ENCODE peak calls at places on chromosomes 11 and 22, in five cellular contexts. Y, J, G, O and Q are unnamed samples.
A peak's percentile ranks its signal among the peaks of the same experiment; 100 is the strongest.

GRCh38 chr11:9974375-9974774 is 310.5 kb downstream of the SWAP70 start:
- DNase-seq in J (no peak), O (no peak), G (no peak), Y (no peak), Q (no peak)

GRCh38 chr11:106399075-106399500 is 321.6 kb downstream of the AASDHPPT start:
- DNase-seq in J (no peak), Y (no peak), O (no peak), G (peak; percentile 6), Q (no peak)

GRCh38 chr22:32204211-32204855 is 540 bp downstream of the RFPL2 start:
- DNase-seq in Y (no peak), O (peak; percentile 9), G (peak; percentile 60), J (no peak), Q (peak; percentile 55)

GRCh38 chr11:108394744-108395284 is 72.5 kb downstream of the C11orf65 start:
- DNase-seq in O (no peak), Y (no peak), G (no peak), J (no peak), Q (no peak)

GRCh38 chr11:118980191-118980881 is 8.8 kb downstream of the FOXR1 start:
- DNase-seq in O (no peak), Y (no peak), G (no peak), J (peak; percentile 85), Q (no peak)

GRCh38 chr11:2422461-2423156 is 21.7 kb downstream of the TRPM5 start:
- DNase-seq in O (no peak), Y (no peak), G (no peak), J (no peak), Q (no peak)

GRCh38 chr11:58513747-58514367 is 6.0 kb upstream of the OR5B21 start:
- DNase-seq in J (peak; percentile 26), G (peak; percentile 29), O (peak; percentile 51), Y (no peak), Q (peak; percentile 54)

GRCh38 chr22:19597399-19597735 is 73.2 kb upstream of the CLDN5 start:
- DNase-seq in J (no peak), O (peak; percentile 32), Y (no peak), G (no peak), Q (peak; percentile 11)

GRCh38 chr11:101706541-101706940 is 122.7 kb upstream of the TRPC6 start:
- DNase-seq in J (no peak), O (no peak), G (no peak), Y (no peak), Q (no peak)

GRCh38 chr22:48827904-48828555 is 999.6 kb downstream of the BRD1 start:
- DNase-seq in G (no peak), J (no peak), O (no peak), Y (no peak), Q (no peak)

GRCh38 chr22:48782817-48783511 is 1044.7 kb downstream of the BRD1 start:
- DNase-seq in G (peak; percentile 53), O (no peak), J (peak; percentile 24), Y (no peak), Q (no peak)

GRCh38 chr11:19444231-19444630 is 203.5 kb upstream of the E2F8 start:
- DNase-seq in J (no peak), G (no peak), O (no peak), Y (no peak), Q (no peak)

GRCh38 chr11:66340596-66341501 is 4.1 kb downstream of the BRMS1 start:
- DNase-seq in O (no peak), G (peak; percentile 1), Y (no peak), J (no peak), Q (no peak)

GRCh38 chr11:113447621-113448310 is 27.4 kb downstream of the DRD2 start:
- DNase-seq in O (no peak), G (peak; percentile 40), Y (no peak), J (no peak), Q (no peak)

GRCh38 chr11:59097113-59097708 is 9.8 kb upstream of the FAM111B start:
- DNase-seq in G (peak; percentile 34), J (peak; percentile 16), Y (no peak), O (peak; percentile 60), Q (no peak)

DNA sequence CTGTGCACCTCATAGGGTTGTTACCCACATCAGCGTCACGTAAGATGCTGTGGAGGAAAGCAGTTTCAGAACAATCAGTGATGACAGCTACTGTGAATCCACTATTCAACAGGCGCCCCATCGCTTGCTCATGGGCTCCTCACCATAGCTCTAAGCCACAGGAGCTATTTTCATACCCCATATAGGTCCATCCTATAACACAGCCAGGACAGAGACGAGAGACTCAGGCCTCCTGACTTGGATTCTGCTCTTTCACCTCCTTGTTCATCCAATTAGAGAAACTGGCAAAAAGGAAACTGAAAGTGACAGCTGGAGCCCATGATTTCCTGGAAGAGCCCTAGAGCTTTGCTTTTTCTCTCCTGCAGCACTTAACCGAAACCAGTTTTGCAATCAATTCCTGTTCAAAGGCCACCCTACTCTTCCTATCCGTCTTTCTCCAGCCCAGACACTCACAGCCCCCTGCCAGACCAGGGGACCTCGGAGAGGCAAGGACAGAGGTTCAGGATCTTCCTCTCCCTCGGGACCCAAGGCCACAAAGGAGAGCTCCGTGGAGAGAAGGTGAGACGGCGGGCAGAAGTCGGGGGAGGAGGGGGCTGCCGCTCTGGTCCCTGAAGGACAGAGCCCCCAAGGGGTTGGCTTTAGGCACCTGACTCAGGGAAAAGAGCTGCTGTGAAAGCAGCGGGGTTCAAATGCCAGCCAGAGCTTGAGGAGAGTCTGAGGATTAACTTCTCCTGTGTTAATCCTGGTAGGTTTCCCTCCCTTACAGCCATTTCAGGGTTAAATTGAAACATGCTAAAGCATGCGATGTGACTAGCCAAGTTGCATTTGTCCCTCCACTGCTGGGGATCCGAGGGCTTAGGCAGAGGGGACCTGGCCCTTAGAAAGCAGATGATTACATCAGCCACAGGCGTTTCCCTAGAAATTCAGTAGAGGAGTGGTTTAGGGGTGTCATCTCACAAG is at the start of gene APOL6:
- DNase-seq in O (peak; percentile 76), G (no peak), Y (peak; percentile 65), J (no peak), Q (no peak)
- TF ChIP-seq FOXM1 in O (no peak), G (no peak), Y (no peak), J (no peak), Q (no peak)

DNA sequence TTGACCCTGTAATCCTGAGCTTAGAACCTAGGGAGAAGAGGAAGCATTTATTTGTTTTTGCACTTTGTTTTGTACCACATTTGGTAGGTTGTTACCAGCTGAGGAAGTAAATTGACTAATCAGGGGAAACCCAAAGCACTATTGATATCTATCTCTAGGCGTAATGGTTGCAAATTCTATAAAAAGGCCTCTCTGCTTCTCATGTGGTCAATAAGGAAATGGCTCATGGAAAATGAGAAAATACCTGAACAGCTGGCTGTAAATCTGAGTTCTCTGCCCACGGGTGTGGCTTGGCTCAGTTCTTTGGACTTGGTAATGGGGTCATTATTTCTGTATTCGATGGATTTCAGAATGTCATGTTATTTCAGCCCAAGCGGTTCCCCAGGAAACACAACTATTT is 42.4 kb downstream of the BARX2 start:
- DNase-seq in J (no peak), G (no peak), O (no peak), Y (peak; percentile 62), Q (no peak)
- TF ChIP-seq FOXM1 in J (no peak), G (no peak), O (no peak), Y (peak; percentile 72), Q (no peak)

GRCh38 chr11:121553806-121554205 is 101.0 kb upstream of the SORL1-AS1 start:
- DNase-seq in J (no peak), O (peak; percentile 91), G (no peak), Y (no peak), Q (no peak)
- TF ChIP-seq FOXM1 in J (no peak), O (no peak), G (no peak), Y (no peak), Q (no peak)

GRCh38 chr22:43098356-43098755 is 9.2 kb upstream of the TTLL1 start:
- DNase-seq in O (no peak), Y (no peak), G (no peak), J (no peak), Q (no peak)
- TF ChIP-seq FOXM1 in O (no peak), Y (no peak), G (no peak), J (no peak), Q (no peak)

GRCh38 chr11:126212089-126212660 is 593 bp downstream of the FAM118B start:
- DNase-seq in J (peak; percentile 40), O (no peak), G (no peak), Y (no peak), Q (no peak)

GRCh38 chr11:126211236-126212088 is at the start of the genes FAM118B and RPUSD4:
- DNase-seq in J (peak; percentile 99), Y (peak; percentile 87), O (peak; percentile 90), G (peak; percentile 99), Q (peak; percentile 100)

GRCh38 chr11:126210871-126211235 is 597 bp downstream of the RPUSD4 start:
- DNase-seq in G (peak; percentile 24), J (no peak), O (no peak), Y (no peak), Q (no peak)

GRCh38 chr11:126216526-126217305 is 5.1 kb downstream of the FAM118B start:
- DNase-seq in O (no peak), G (no peak), Y (no peak), J (no peak), Q (no peak)

DNA sequence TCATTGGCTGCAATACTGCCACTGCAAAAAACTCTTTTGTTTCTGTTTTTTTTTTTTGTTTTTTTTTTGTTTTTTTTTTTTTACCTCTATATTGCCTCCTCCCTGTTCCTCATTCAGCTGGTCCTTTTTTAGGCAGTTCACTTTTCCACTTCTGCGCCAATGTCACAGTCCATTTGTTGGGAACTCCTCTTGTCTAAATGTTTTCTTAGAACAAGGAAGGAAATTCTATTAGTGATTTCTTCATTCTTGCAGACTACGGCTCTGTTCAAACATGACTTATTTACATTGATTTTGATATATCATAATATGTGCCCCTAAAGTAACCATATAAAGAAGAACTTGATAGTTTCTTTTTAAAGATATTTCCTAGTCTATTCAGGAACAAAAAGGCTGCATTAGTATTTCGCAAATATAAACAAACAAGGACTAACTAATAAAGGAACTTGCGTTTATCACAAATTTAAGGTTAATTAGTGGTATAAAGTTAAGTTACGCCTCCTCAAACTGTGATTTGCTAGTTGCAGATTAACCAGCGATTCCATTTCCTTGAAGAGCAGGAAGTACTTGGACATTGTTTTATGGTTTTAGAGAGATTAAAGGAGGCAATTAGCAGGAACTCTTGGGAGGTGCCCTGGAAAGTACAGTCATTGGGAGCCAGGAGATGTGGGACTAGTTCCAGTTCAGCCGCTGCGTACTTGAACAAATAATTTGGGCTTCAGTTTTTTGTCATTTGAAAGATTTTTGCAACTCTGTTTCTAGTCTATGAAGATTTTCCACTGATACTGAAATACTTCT is 3.1 kb downstream of the FAM118B start:
- DNase-seq in J (no peak), Y (no peak), O (no peak), G (no peak), Q (no peak)
- TF ChIP-seq FOXM1 in J (no peak), Y (no peak), O (no peak), G (no peak), Q (no peak)

DNA sequence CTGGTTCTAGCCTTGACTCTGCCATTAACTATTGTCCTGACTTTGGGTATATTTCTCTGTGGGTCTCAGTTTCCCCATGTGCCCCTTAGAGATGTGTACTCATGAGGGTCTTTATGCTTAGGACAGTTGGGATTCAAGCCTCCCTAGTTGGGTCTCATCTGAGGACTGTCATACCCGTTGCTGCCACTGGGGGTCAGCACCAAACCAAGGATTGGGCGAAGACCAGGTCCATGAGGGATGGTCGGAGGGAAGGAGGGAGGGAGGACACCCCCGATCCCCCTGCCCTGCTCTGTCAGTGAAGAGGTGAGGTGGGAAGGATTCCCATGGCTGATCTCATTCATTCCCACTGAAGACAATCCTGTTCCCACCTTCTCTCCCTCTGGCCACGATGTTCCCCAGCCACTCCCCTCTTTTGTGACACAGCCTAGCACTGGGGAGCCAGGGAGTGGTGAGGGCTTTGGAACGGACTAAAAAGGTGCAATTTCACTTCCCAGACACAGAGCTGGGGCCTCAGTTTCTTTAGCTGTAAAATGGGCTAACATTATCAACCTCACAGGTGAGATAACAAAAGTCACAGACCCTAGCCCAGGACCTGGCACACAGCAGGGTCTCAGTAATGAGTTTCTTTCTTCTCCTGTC is 12.4 kb upstream of the KLHL35 start:
- DNase-seq in Y (peak; percentile 19), G (peak; percentile 92), J (peak; percentile 86), O (peak; percentile 56), Q (peak; percentile 83)
- TF ChIP-seq FOXM1 in Y (no peak), G (no peak), J (no peak), O (no peak), Q (no peak)

GRCh38 chr11:121291896-121292502 is 572 bp upstream of the SC5D start:
- DNase-seq in G (peak; percentile 3), J (no peak), Y (peak; percentile 51), O (no peak), Q (no peak)
- TF ChIP-seq FOXM1 in G (no peak), J (no peak), Y (no peak), O (no peak), Q (no peak)